ENCODE peak calls at places on chromosomes 13 and 19, in six cellular contexts. One of them, this sample, is unnamed.
A peak's percentile ranks its signal among the peaks of the same experiment; 100 is the strongest.

GRCh38 chr13:45178349-45179142 is 22.3 kb downstream of the KCTD4 start:
- DNase-seq in IMR-90: peak; percentile 93
- DNase-seq in neuronal stem cell: no peak
- DNase-seq in H1: no peak
- DNase-seq in H9: no peak
- DNase-seq in mesenchymal stem cell: peak; percentile 86
- DNase-seq in this sample: no peak

GRCh38 chr13:86563308-86563707 is 764.1 kb upstream of the SLITRK6 start:
- DNase-seq in IMR-90: peak; percentile 75
- DNase-seq in neuronal stem cell: no peak
- DNase-seq in H1: no peak
- DNase-seq in H9: no peak
- DNase-seq in mesenchymal stem cell: peak; percentile 66
- DNase-seq in this sample: no peak

GRCh38 chr13:41811588-41812021 is 149.3 kb downstream of the VWA8 start:
- DNase-seq in IMR-90: no peak
- DNase-seq in neuronal stem cell: no peak
- DNase-seq in H1: no peak
- DNase-seq in H9: no peak
- DNase-seq in mesenchymal stem cell: no peak
- DNase-seq in this sample: no peak

GRCh38 chr13:39448831-39449230 is 154.2 kb downstream of the LHFPL6 start:
- DNase-seq in IMR-90: no peak
- DNase-seq in neuronal stem cell: no peak
- DNase-seq in H1: no peak
- DNase-seq in H9: no peak
- DNase-seq in mesenchymal stem cell: no peak
- DNase-seq in this sample: no peak

GRCh38 chr13:113836917-113837553 is 26.8 kb downstream of the GAS6 start:
- DNase-seq in IMR-90: peak; percentile 85
- DNase-seq in neuronal stem cell: no peak
- DNase-seq in H1: no peak
- DNase-seq in H9: no peak
- DNase-seq in mesenchymal stem cell: peak; percentile 95
- DNase-seq in this sample: no peak

GRCh38 chr13:99281811-99282263 is 23.7 kb upstream of the GPR18 start:
- DNase-seq in IMR-90: no peak
- DNase-seq in neuronal stem cell: no peak
- DNase-seq in H1: no peak
- DNase-seq in H9: no peak
- DNase-seq in mesenchymal stem cell: no peak
- DNase-seq in this sample: peak; percentile 26

GRCh38 chr13:44024496-44025155 is 144.9 kb downstream of the LACC1 start:
- DNase-seq in IMR-90: no peak
- DNase-seq in neuronal stem cell: no peak
- DNase-seq in H1: no peak
- DNase-seq in H9: no peak
- DNase-seq in mesenchymal stem cell: no peak
- DNase-seq in this sample: peak; percentile 61

GRCh38 chr13:41654800-41655199 is 197.4 kb downstream of the RGCC start:
- DNase-seq in IMR-90: no peak
- DNase-seq in neuronal stem cell: no peak
- DNase-seq in H1: no peak
- DNase-seq in H9: no peak
- DNase-seq in mesenchymal stem cell: no peak
- DNase-seq in this sample: no peak

GRCh38 chr13:50038266-50038665 is 23.0 kb downstream of the KCNRG start:
- DNase-seq in IMR-90: no peak
- DNase-seq in neuronal stem cell: no peak
- DNase-seq in H1: no peak
- DNase-seq in H9: no peak
- DNase-seq in mesenchymal stem cell: no peak
- DNase-seq in this sample: peak; percentile 68
- H3K18ac ChIP-seq in IMR-90: no peak overlapping the region
- H3K18ac ChIP-seq in neuronal stem cell: no peak overlapping the region
- H3K18ac ChIP-seq in H1: no peak overlapping the region
- H3K18ac ChIP-seq in H9: no peak overlapping the region
- H3K18ac ChIP-seq in mesenchymal stem cell: no peak overlapping the region
- H3K18ac ChIP-seq in this sample: no peak overlapping the region

DNA sequence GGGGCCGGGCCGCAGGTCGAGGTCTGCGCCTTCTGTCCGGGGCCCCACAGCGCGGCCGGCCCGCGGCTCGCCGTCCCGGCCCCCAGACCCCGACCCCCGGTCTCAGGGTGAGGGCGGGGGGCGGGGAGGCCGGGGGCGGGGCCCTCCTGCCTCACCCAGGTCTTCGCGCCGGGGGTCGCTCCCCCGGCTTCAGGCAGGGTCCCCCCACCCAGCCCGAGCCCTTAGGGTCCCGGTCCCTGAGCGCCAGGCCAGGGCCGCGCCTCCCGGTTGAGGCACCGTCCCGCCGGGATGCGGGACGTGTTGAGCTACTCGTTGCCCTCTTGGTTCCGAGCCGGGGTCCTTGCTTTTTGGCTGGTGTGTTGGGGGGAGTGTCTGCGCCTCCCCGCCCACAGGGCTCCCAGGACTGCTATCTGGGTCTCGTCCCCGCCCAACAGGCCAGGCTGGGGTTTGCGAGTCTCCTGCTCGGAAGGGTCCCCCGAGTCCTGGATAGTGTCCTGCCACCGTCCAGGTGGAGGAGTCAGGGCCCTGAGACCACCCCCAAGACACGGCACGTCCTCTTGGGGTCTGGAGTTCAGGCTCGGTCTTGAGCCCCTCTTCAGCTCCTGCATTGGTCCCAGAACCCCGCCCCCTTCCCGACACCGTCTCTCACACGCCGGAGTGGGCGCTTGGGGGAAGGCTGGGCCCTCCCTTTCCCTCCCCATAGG is 452 bp downstream of the PIAS4 start:
- DNase-seq in IMR-90: no peak
- DNase-seq in neuronal stem cell: peak; percentile 23
- DNase-seq in H1: no peak
- DNase-seq in H9: no peak
- DNase-seq in mesenchymal stem cell: peak; percentile 40
- DNase-seq in this sample: peak; percentile 19
- H4K8ac ChIP-seq in IMR-90: no peak overlapping the region
- H4K8ac ChIP-seq in neuronal stem cell: no peak overlapping the region
- H4K8ac ChIP-seq in H1: peak overlapping the region; percentile 94
- H4K8ac ChIP-seq in H9: no peak overlapping the region
- H4K8ac ChIP-seq in mesenchymal stem cell: no peak overlapping the region
- H4K8ac ChIP-seq in this sample: peak overlapping the region; percentile 90

DNA sequence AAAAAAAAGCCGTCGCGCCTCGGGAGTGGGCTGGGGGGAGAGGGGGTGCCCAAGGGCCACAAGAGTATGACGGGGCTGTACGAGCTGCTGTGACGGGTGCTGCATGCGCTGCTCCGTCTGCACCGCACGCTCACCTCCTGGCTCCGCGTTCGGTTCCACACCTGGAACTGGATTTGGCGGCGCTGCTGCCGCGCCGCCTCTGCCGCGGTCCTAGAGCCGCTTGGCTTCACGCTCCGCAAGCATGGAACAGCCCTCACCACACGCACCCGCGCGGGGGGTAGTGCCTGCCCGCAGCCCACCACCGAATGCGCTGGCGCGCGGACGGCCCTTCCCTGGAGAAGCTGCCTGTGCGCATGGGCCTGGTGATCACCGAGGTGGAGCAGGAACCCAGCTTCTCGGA is 18.8 kb downstream of the C1QTNF9 start:
- DNase-seq in IMR-90: no peak
- DNase-seq in neuronal stem cell: no peak
- DNase-seq in H1: no peak
- DNase-seq in H9: no peak
- DNase-seq in mesenchymal stem cell: no peak
- DNase-seq in this sample: peak; percentile 7
- H2AFZ ChIP-seq in IMR-90: peak overlapping the region; percentile 75
- H2AFZ ChIP-seq in neuronal stem cell: no peak overlapping the region
- H2AFZ ChIP-seq in H1: peak overlapping the region; percentile 44
- H2AFZ ChIP-seq in H9: no peak overlapping the region
- H2AFZ ChIP-seq in mesenchymal stem cell: no peak overlapping the region
- H2AFZ ChIP-seq in this sample: no peak overlapping the region

GRCh38 chr13:49996166-49996915 is 501 bp upstream of the TRIM13 start:
- DNase-seq in IMR-90: peak; percentile 90
- DNase-seq in neuronal stem cell: peak; percentile 90
- DNase-seq in H1: peak; percentile 60
- DNase-seq in H9: peak; percentile 91
- DNase-seq in mesenchymal stem cell: peak; percentile 94
- DNase-seq in this sample: peak; percentile 88
- H3K18ac ChIP-seq in IMR-90: peak overlapping the region; percentile 67
- H3K18ac ChIP-seq in neuronal stem cell: peak overlapping the region; percentile 98
- H3K18ac ChIP-seq in H1: peak overlapping the region; percentile 63
- H3K18ac ChIP-seq in H9: peak overlapping the region; percentile 78
- H3K18ac ChIP-seq in mesenchymal stem cell: peak overlapping the region; percentile 98
- H3K18ac ChIP-seq in this sample: peak overlapping the region; percentile 96

GRCh38 chr19:41883463-41883820 is 458 bp downstream of the ARHGEF1 start:
- DNase-seq in IMR-90: no peak
- DNase-seq in neuronal stem cell: no peak
- DNase-seq in H1: no peak
- DNase-seq in H9: no peak
- DNase-seq in mesenchymal stem cell: no peak
- DNase-seq in this sample: no peak
- H4K8ac ChIP-seq in IMR-90: peak overlapping the region; percentile 98
- H4K8ac ChIP-seq in neuronal stem cell: no peak overlapping the region
- H4K8ac ChIP-seq in H1: peak overlapping the region; percentile 63
- H4K8ac ChIP-seq in H9: no peak overlapping the region
- H4K8ac ChIP-seq in mesenchymal stem cell: peak overlapping the region; percentile 93
- H4K8ac ChIP-seq in this sample: peak overlapping the region; percentile 98

GRCh38 chr19:3818479-3818878 is 32.3 kb upstream of the MATK start:
- DNase-seq in IMR-90: peak; percentile 31
- DNase-seq in neuronal stem cell: no peak
- DNase-seq in H1: no peak
- DNase-seq in H9: no peak
- DNase-seq in mesenchymal stem cell: peak; percentile 5
- DNase-seq in this sample: peak; percentile 50
- H2AFZ ChIP-seq in IMR-90: peak overlapping the region; percentile 11
- H2AFZ ChIP-seq in neuronal stem cell: no peak overlapping the region
- H2AFZ ChIP-seq in H1: no peak overlapping the region
- H2AFZ ChIP-seq in H9: no peak overlapping the region
- H2AFZ ChIP-seq in mesenchymal stem cell: no peak overlapping the region
- H2AFZ ChIP-seq in this sample: no peak overlapping the region

GRCh38 chr13:82522872-82523271 is 1359.4 kb downstream of the SLITRK1 start:
- DNase-seq in IMR-90: no peak
- DNase-seq in neuronal stem cell: no peak
- DNase-seq in H1: no peak
- DNase-seq in H9: no peak
- DNase-seq in mesenchymal stem cell: no peak
- DNase-seq in this sample: no peak
- H3K18ac ChIP-seq in IMR-90: no peak overlapping the region
- H3K18ac ChIP-seq in neuronal stem cell: no peak overlapping the region
- H3K18ac ChIP-seq in H1: no peak overlapping the region
- H3K18ac ChIP-seq in H9: no peak overlapping the region
- H3K18ac ChIP-seq in mesenchymal stem cell: no peak overlapping the region
- H3K18ac ChIP-seq in this sample: no peak overlapping the region

DNA sequence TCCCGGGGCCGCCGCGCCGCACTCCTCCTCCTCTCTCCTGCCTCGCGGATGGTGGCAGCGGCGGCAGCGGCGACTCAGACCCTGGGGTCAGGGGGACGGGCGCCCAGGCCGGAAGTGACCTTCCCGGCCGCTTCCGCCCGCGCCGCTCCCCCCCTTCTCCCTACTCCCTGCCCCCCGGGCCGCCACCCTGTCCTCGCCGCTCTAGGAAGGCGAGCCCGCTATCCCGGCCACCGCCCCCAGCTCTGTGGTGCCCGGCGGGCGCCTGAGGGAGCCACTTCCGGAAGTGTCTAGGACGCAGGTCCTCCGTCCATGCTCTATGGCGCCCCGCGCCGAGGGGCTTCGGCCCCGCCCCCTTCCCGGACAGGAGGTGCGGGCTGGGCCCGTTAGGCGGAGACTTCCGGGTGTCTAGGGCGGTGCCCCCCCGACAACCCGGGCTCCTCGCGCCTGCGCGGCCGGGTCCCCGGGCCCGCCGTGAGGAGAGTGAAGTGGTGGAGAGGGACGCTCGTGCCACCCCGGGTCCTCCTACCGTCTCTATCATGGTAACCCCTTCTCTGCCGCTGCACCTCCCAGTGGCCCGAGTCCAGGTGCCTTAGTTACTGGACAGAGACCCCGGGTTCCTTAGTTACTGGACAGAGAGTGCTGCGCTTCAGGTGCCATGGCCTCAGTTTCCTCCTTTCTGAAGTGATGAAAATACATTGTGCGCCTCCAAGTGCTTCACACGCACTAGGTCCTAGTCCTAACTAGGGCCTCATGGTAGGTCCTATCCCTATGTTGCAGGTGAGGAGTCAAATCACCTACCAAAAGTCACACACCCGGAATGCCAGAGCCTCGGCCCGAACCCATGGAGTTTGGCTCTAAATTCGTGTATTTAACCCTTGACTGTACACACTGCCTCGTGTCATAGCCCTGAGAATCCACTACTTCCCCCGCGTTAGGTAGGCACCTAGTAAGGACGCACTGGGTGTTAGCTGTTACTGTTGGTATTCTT is at the start of gene ZNF787:
- DNase-seq in IMR-90: peak; percentile 96
- DNase-seq in neuronal stem cell: peak; percentile 100
- DNase-seq in H1: peak; percentile 97
- DNase-seq in H9: peak; percentile 98
- DNase-seq in mesenchymal stem cell: peak; percentile 97
- DNase-seq in this sample: peak; percentile 95
- H4K8ac ChIP-seq in IMR-90: peak within 1 kb of the TSS; percentile 99
- H4K8ac ChIP-seq in neuronal stem cell: no peak within 1 kb of the TSS
- H4K8ac ChIP-seq in H1: peak within 1 kb of the TSS; percentile 83
- H4K8ac ChIP-seq in H9: no peak within 1 kb of the TSS
- H4K8ac ChIP-seq in mesenchymal stem cell: peak within 1 kb of the TSS; percentile 98
- H4K8ac ChIP-seq in this sample: peak within 1 kb of the TSS; percentile 89